ENCODE peak calls at places on chromosome 7, in five cellular contexts. L is prostate gland, S is GM12878, W is tibial artery, N is pancreas. T is an unnamed sample.

GRCh38 chr7:1851731-1852531 is 181.9 kb downstream of the ELFN1 start:
- DNase-seq in L (no peak), S (no peak), W (peak), N (peak), T (no peak)

GRCh38 chr7:82050134-82050533 is 280.3 kb upstream of the HGF start:
- DNase-seq in L (no peak), S (no peak), W (no peak), N (no peak), T (no peak)

GRCh38 chr7:28858206-28858605 is 99.9 kb downstream of the TRIL start:
- DNase-seq in L (no peak), S (no peak), W (no peak), N (no peak), T (no peak)

GRCh38 chr7:44634839-44635591 is 28.6 kb downstream of the OGDH start:
- DNase-seq in L (no peak), S (no peak), W (no peak), N (peak), T (peak)

GRCh38 chr7:29360633-29361625 is 166.4 kb downstream of the CHN2 start:
- DNase-seq in L (no peak), S (no peak), W (no peak), N (no peak), T (no peak)

GRCh38 chr7:42691030-42691639 is 220.7 kb downstream of the C7orf25 start:
- DNase-seq in L (peak), S (no peak), W (no peak), N (no peak), T (no peak)

GRCh38 chr7:27678617-27679260 is 16.1 kb upstream of the HIBADH start:
- DNase-seq in L (no peak), S (no peak), W (no peak), N (no peak), T (no peak)

GRCh38 chr7:17599733-17600685 is 301.6 kb downstream of the AHR start:
- DNase-seq in L (no peak), S (no peak), W (no peak), N (no peak), T (no peak)

GRCh38 chr7:25454562-25455031 is 226.3 kb upstream of the NPVF start:
- DNase-seq in L (no peak), S (no peak), W (no peak), N (no peak), T (no peak)

GRCh38 chr7:90560730-90561129 is 35.4 kb upstream of the CDK14 start:
- DNase-seq in L (no peak), S (no peak), W (no peak), N (no peak), T (no peak)

GRCh38 chr7:24728503-24729364 is 28.5 kb downstream of the GSDME start:
- DNase-seq in L (no peak), S (no peak), W (peak), N (no peak), T (no peak)

GRCh38 chr7:25586513-25586912 is 358.2 kb upstream of the NPVF start:
- DNase-seq in L (no peak), S (no peak), W (no peak), N (no peak), T (no peak)

GRCh38 chr7:50652400-50653115 is 87.4 kb upstream of the DDC start:
- DNase-seq in L (no peak), S (no peak), W (peak), N (no peak), T (no peak)

GRCh38 chr7:144388950-144389349 is 14.5 kb downstream of the NOBOX start:
- DNase-seq in L (no peak), S (no peak), W (peak), N (no peak), T (no peak)
- H3K27ac ChIP-seq in L (peak), S (no peak), W (no peak), N (no peak), T (no peak)

DNA sequence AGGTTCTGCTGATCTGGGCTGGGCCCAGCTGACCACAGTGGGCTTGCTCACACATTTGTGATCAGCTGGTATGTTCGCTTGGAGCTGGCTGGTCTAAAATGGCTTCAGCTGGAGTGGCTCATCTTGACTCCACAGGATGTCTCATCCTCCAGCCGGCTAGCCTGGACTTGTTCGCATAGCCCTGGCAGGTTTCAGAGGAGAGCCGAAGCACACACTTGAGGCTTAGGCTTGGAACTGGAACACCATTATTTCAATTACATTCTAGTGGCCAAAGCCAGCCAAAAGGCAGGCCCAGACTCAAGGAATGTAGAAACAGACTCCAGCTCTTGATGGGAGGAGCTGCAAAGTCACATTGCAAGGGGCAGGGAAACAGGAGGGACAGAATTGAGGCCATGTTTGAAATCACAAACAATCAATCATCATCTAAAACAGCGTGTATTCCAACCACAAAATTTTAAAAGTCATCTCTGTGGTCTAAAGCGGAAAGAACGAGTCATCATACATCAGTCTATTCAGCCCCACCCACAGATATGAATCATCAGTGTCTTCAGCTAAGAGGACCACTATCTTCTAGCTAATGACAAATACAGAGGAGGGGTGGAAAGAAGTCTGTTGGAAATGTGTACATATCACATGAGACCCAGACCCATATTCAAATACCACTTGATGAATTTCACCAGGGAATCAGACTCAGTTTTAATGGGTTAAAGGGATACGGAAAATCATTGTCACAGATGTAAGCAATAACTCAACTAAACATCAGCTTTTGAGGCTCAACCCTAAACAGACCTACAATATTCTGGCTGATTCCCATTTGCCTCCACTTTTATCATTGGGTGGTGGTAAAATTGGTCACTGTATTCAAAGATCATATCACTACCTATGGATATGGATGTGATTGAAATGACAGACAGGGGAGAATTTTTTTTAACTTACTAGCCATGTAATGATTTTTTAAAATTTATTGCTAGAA is 139.0 kb upstream of the MKLN1 start:
- DNase-seq in L (no peak), S (peak), W (peak), N (no peak), T (no peak)
- H3K27ac ChIP-seq in L (no peak), S (no peak), W (no peak), N (no peak), T (peak)

GRCh38 chr7:155011081-155011480 is 8.2 kb upstream of the PAXIP1 start:
- DNase-seq in L (no peak), S (no peak), W (no peak), N (no peak), T (no peak)

GRCh38 chr7:155007947-155008346 is 5.0 kb upstream of the PAXIP1 start:
- DNase-seq in L (no peak), S (no peak), W (no peak), N (no peak), T (no peak)

GRCh38 chr7:155009570-155010157 is 6.7 kb upstream of the PAXIP1 start:
- DNase-seq in L (no peak), S (no peak), W (no peak), N (no peak), T (no peak)
- H3K27ac ChIP-seq in L (no peak), S (no peak), W (no peak), N (no peak), T (no peak)

GRCh38 chr7:141045126-141045841 is 28.6 kb upstream of the TMEM178B start:
- DNase-seq in L (no peak), S (no peak), W (no peak), N (no peak), T (no peak)
- H3K27ac ChIP-seq in L (no peak), S (no peak), W (no peak), N (no peak), T (no peak)